ENCODE peak calls at places on chromosomes 16 and 17, in six cellular contexts. I is A549, P is K562, X is GM12878, Z is IMR-90, B is HepG2. Q is an unnamed sample.

GRCh38 chr17:58271532-58271931 is 9.2 kb downstream of the MPO start:
- DNase-seq in Z (no peak), B (no peak), I (no peak), X (no peak), P (no peak), Q (no peak)

GRCh38 chr16:85856054-85856453 is 42.9 kb upstream of the IRF8 start:
- DNase-seq in P (no peak), B (no peak), X (no peak), I (no peak), Z (no peak), Q (no peak)

GRCh38 chr17:30586818-30587595 is 109.8 kb downstream of the GOSR1 start:
- DNase-seq in X (no peak), I (peak; percentile 34), B (peak; percentile 61), Z (peak; percentile 86), P (no peak), Q (no peak)

GRCh38 chr17:9343513-9343912 is 232.1 kb downstream of the STX8 start:
- DNase-seq in Z (peak; percentile 18), P (no peak), B (no peak), I (no peak), X (no peak), Q (peak; percentile 19)

GRCh38 chr17:4354862-4355514 is 11.5 kb downstream of the UBE2G1 start:
- DNase-seq in I (no peak), Z (no peak), X (no peak), B (no peak), P (no peak), Q (no peak)

GRCh38 chr16:2429771-2430663 is 770 bp downstream of the CCNF start:
- DNase-seq in B (peak; percentile 54), I (no peak), X (no peak), Z (peak; percentile 19), P (no peak), Q (peak; percentile 33)

GRCh38 chr17:62172492-62173291 is 107.6 kb upstream of the MED13 start:
- DNase-seq in P (peak; percentile 68), Z (no peak), B (no peak), I (no peak), X (no peak), Q (no peak)

GRCh38 chr17:301681-302299 is 50.8 kb downstream of the RPH3AL start:
- DNase-seq in I (no peak), X (no peak), Z (no peak), B (no peak), P (no peak), Q (no peak)

GRCh38 chr16:63614421-63614820 is 1507.4 kb downstream of the CDH11 start:
- DNase-seq in I (no peak), B (no peak), P (no peak), X (no peak), Z (no peak), Q (no peak)

GRCh38 chr16:84541999-84542876 is 37.8 kb upstream of the MEAK7 start:
- DNase-seq in I (no peak), Z (peak; percentile 41), P (no peak), X (no peak), B (no peak), Q (no peak)

GRCh38 chr16:62280556-62280955 is 244.3 kb upstream of the CDH8 start:
- DNase-seq in B (no peak), P (no peak), Z (no peak), I (no peak), X (no peak), Q (no peak)

GRCh38 chr17:58136669-58137279 is 11.4 kb upstream of the OR4D1 start:
- DNase-seq in I (peak; percentile 53), B (peak; percentile 45), P (peak; percentile 13), X (no peak), Z (no peak), Q (peak; percentile 69)

GRCh38 chr17:18026408-18026776 is 12.6 kb downstream of the ATPAF2 start:
- DNase-seq in P (no peak), B (no peak), Z (peak; percentile 81), I (no peak), X (no peak), Q (no peak)

GRCh38 chr17:72193395-72194106 is 72.7 kb downstream of the SOX9 start:
- DNase-seq in P (no peak), Z (peak; percentile 69), X (no peak), B (no peak), I (no peak), Q (no peak)

GRCh38 chr17:3535253-3535995 is 22.2 kb downstream of the TRPV3 start:
- DNase-seq in Z (peak; percentile 62), X (no peak), B (no peak), I (peak; percentile 89), P (peak; percentile 47), Q (peak; percentile 71)

GRCh38 chr16:73735018-73735417 is 561.6 kb upstream of the PSMD7 start:
- DNase-seq in X (peak; percentile 11), B (peak; percentile 8), I (peak; percentile 13), Z (peak; percentile 75), P (no peak), Q (no peak)

GRCh38 chr16:17290237-17290636 is 180.5 kb downstream of the XYLT1 start:
- DNase-seq in I (no peak), Z (no peak), X (no peak), B (no peak), P (no peak), Q (no peak)

GRCh38 chr16:10314811-10315210 is 71.0 kb upstream of the ATF7IP2 start:
- DNase-seq in I (no peak), X (no peak), Z (no peak), B (peak; percentile 65), P (no peak), Q (no peak)

GRCh38 chr16:943971-944370 is 26.8 kb downstream of the LMF1 start:
- DNase-seq in X (no peak), P (no peak), Z (no peak), I (no peak), B (no peak), Q (no peak)

GRCh38 chr17:60386137-60386395 is 5.9 kb downstream of the USP32 start:
- DNase-seq in B (no peak), I (no peak), X (no peak), P (no peak), Z (no peak), Q (no peak)

DNA sequence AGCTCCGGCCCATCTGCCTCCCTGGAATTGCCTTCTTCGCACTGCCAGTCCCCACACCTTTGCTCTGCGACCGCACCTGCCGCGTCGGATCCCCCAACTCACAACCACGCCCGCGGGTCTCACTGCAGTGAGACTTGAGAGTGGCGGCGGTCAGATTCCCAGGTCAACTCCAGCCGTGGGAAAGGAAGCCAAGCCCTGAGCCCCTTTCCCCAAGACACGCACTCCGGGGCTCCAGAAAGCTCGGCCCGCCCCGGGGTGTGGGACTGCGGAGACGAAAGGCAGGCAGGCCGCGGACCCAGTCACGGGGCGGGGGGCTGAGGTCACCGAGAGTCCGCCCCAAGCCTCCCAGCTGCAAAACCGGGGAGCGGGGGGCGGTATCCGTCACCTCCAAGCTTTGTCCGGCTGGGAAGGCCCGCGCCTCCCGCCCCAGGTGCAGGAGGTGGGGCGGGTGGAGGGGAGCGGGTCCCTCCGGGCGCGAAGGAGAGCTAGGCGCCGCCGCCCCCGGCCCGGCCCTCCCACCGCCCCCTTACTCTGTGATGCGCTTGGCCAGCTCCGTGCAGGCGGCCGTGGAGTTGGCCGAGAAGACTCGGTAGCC is 615 bp downstream of the PRPSAP1 start:
- DNase-seq in X (no peak), P (peak; percentile 80), Z (no peak), I (no peak), B (no peak), Q (no peak)
- TF ChIP-seq BHLHE40 in X (no peak), P (no peak), Z (no peak), I (no peak), B (no peak), Q (no peak)

GRCh38 chr16:15033309-15033707 is 22.6 kb downstream of the NTAN1 start:
- DNase-seq in X (no peak), Z (no peak), I (no peak), B (no peak), P (no peak), Q (no peak)
- TF ChIP-seq BHLHE40 in X (no peak), Z (no peak), I (no peak), B (no peak), P (no peak), Q (no peak)

GRCh38 chr17:74546586-74546985 is 671 bp upstream of the CD300C start:
- DNase-seq in B (no peak), I (no peak), X (no peak), Z (no peak), P (no peak), Q (no peak)

GRCh38 chr17:74545456-74546230 is at the start of gene CD300C:
- DNase-seq in X (no peak), P (no peak), B (no peak), I (no peak), Z (no peak), Q (no peak)

GRCh38 chr17:74549343-74549742 is 3.4 kb upstream of the CD300C start:
- DNase-seq in P (no peak), X (no peak), Z (no peak), B (no peak), I (no peak), Q (no peak)

GRCh38 chr17:74547264-74547663 is 1.3 kb upstream of the CD300C start:
- DNase-seq in X (no peak), B (no peak), P (no peak), Z (no peak), I (no peak), Q (no peak)

DNA sequence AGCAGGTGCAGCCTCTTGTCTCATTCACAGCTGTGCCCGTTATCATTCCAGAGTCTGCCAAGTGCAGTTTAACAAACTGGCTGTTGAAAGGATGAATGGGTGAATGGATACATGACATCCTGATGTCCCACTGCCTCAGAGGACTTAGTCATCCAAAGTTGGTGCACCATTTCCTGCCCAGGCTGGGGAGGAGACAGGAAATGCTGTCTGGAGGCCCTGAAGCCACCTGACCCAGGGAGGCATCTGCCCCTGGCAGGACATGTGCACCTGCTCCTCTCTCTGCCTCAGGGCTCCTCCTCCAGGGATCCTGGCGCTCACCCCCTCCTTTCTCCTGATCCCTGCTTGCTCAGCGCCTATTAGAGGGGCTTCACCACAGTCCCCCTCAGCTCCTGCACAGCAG is 1.8 kb upstream of the CD300C start:
- DNase-seq in B (no peak), Z (no peak), P (no peak), X (no peak), I (peak; percentile 20), Q (no peak)
- TF ChIP-seq BHLHE40 in B (no peak), Z (no peak), P (no peak), X (no peak), I (no peak), Q (no peak)

GRCh38 chr17:5541610-5542202 is 42.6 kb downstream of the NLRP1 start:
- DNase-seq in Z (no peak), I (no peak), P (no peak), X (no peak), B (no peak), Q (no peak)

GRCh38 chr17:5540321-5540720 is 44.0 kb downstream of the NLRP1 start:
- DNase-seq in B (no peak), X (no peak), I (no peak), Z (no peak), P (no peak), Q (no peak)

GRCh38 chr17:5545051-5545987 is 39.0 kb downstream of the NLRP1 start:
- DNase-seq in I (no peak), X (no peak), Z (peak; percentile 21), P (no peak), B (no peak), Q (peak; percentile 4)

GRCh38 chr17:5539286-5539685 is 45.0 kb downstream of the NLRP1 start:
- DNase-seq in Z (no peak), B (no peak), X (no peak), P (no peak), I (no peak), Q (no peak)

DNA sequence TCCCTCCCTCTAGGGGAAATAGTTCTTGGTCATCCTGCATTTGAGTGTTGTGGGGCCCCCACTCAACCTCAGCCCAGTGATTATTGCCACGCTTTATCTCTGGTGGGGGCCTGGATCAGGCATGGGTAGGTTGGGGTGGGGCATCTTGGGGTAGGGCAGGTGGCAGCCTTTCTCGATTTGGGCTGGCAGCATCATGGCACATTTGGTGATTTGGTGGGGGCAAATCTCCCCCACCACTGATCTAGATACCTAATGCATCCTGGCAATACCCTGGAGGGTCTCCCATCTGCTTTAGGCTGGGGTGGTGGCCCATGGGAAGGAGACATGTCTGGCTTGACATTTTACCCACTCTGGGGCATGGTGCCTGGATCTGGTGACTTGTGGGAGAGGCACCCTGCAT is 40.2 kb downstream of the NLRP1 start:
- DNase-seq in X (no peak), Z (no peak), B (no peak), P (no peak), I (no peak), Q (no peak)
- TF ChIP-seq BHLHE40 in X (no peak), Z (no peak), B (no peak), P (no peak), I (no peak), Q (no peak)

Q was measured in HEK293T.